ENCODE peak calls at places on chromosomes 13 and 19, in four cellular contexts. D is non-pigmented ciliary epithelial cell, X is A673, O is NCI-H2081. Q is an unnamed sample.

GRCh38 chr13:27854606-27855005 is 62.3 kb downstream of the GSX1 start:
- DNase-seq in X (no peak), O (no peak), D (no peak), Q (no peak)

GRCh38 chr19:38243279-38243673 is 12.9 kb downstream of the PPP1R14A start:
- DNase-seq in D (no peak), O (no peak), X (no peak), Q (no peak)

GRCh38 chr13:111347438-111347837 is 27.0 kb downstream of the TEX29 start:
- DNase-seq in X (no peak), D (no peak), O (no peak), Q (no peak)

GRCh38 chr13:51048166-51048461 is 63.0 kb downstream of the C13orf42 start:
- DNase-seq in O (no peak), D (no peak), X (no peak), Q (no peak)

GRCh38 chr13:46831588-46832194 is 34.7 kb upstream of the ESD start:
- DNase-seq in D (no peak), O (peak; percentile 17), X (peak; percentile 69), Q (peak; percentile 44)

GRCh38 chr19:11550265-11550664 is 8.8 kb downstream of the ELOF1 start:
- DNase-seq in D (no peak), O (no peak), X (no peak), Q (no peak)

GRCh38 chr13:54489359-54489758 is 1460.7 kb downstream of the OLFM4 start:
- DNase-seq in D (no peak), X (no peak), O (no peak), Q (no peak)

GRCh38 chr19:38190061-38190460 is 34.0 kb downstream of the DPF1 start:
- DNase-seq in X (no peak), O (no peak), D (no peak), Q (no peak)

GRCh38 chr13:43878897-43879322 is 630 bp downstream of the CCDC122 start:
- DNase-seq in X (no peak), O (no peak), D (no peak), Q (peak; percentile 65)

GRCh38 chr13:41900918-41901317 is 60.0 kb downstream of the VWA8 start:
- DNase-seq in O (no peak), X (no peak), D (no peak), Q (no peak)

GRCh38 chr13:113916330-113916815 is 52.5 kb upstream of the GAS6 start:
- DNase-seq in X (no peak), D (no peak), O (no peak), Q (no peak)

GRCh38 chr19:53308339-53308811 is 25.2 kb upstream of the ZNF845 start:
- DNase-seq in X (peak; percentile 52), O (no peak), D (no peak), Q (peak; percentile 60)

GRCh38 chr13:70090036-70090723 is 17.4 kb upstream of the ATXN8OS start:
- DNase-seq in O (no peak), X (no peak), D (no peak), Q (no peak)

GRCh38 chr13:49560270-49561063 is 24.9 kb downstream of the RCBTB1 start:
- DNase-seq in D (no peak), X (peak; percentile 14), O (peak; percentile 5), Q (peak; percentile 32)

GRCh38 chr19:42323852-42324654 is 1.4 kb upstream of the MEGF8 start:
- DNase-seq in D (no peak), O (no peak), X (peak; percentile 37), Q (no peak)

GRCh38 chr19:43437712-43438111 is 23.0 kb downstream of the TEX101 start:
- DNase-seq in X (no peak), D (no peak), O (no peak), Q (no peak)

GRCh38 chr13:64471916-64472315 is 2758.2 kb downstream of the PCDH9 start:
- DNase-seq in O (peak; percentile 14), D (no peak), X (peak; percentile 75), Q (peak; percentile 78)

GRCh38 chr19:13022859-13023636 is 27.8 kb downstream of the NFIX start:
- DNase-seq in O (no peak), D (peak; percentile 70), X (peak; percentile 94), Q (peak; percentile 91)

GRCh38 chr19:17500447-17501198 is 10.8 kb upstream of the PGLS start:
- DNase-seq in X (no peak), O (no peak), D (no peak), Q (no peak)

GRCh38 chr19:4277051-4277700 is 1.9 kb upstream of the SHD start:
- DNase-seq in O (no peak), X (peak; percentile 40), D (no peak), Q (peak; percentile 68)

GRCh38 chr13:113171250-113172125 is 13.0 kb downstream of the PROZ start:
- DNase-seq in O (no peak), X (no peak), D (no peak), Q (no peak)

GRCh38 chr13:96958286-96958891 is 35.9 kb downstream of the OXGR1 start:
- DNase-seq in X (peak; percentile 59), D (no peak), O (peak; percentile 8), Q (peak; percentile 64)

GRCh38 chr19:4260605-4261191 is 13.8 kb downstream of the YJU2 start:
- DNase-seq in X (no peak), D (no peak), O (no peak), Q (no peak)

GRCh38 chr19:33350538-33351309 is 22.8 kb upstream of the CEBPG start:
- DNase-seq in X (no peak), O (no peak), D (no peak), Q (no peak)

GRCh38 chr19:46350758-46351159 is 3.9 kb downstream of the PPP5C start:
- DNase-seq in X (no peak), O (no peak), D (no peak), Q (no peak)

GRCh38 chr19:15913384-15913783 is 15.5 kb upstream of the CYP4F2 start:
- DNase-seq in X (no peak), O (no peak), D (no peak), Q (no peak)

GRCh38 chr19:6087074-6087506 is 23.2 kb downstream of the RFX2 start:
- DNase-seq in O (peak; percentile 46), D (no peak), X (no peak), Q (peak; percentile 99)

GRCh38 chr13:52599037-52599852 is 43.0 kb upstream of the HNRNPA1L2 start:
- DNase-seq in D (peak; percentile 38), X (no peak), O (no peak), Q (peak; percentile 44)

GRCh38 chr13:42754801-42755513 is 26.4 kb upstream of the FAM216B start:
- DNase-seq in X (no peak), O (no peak), D (no peak), Q (no peak)

GRCh38 chr13:113726961-113727411 is 32.0 kb upstream of the TMEM255B start:
- DNase-seq in D (no peak), X (no peak), O (no peak), Q (peak; percentile 40)

GRCh38 chr19:2016041-2016807 is 710 bp upstream of the BTBD2 start:
- DNase-seq in D (no peak), X (peak; percentile 85), O (peak; percentile 75), Q (peak; percentile 91)

GRCh38 chr19:31408460-31409124 is 59.4 kb upstream of the TSHZ3 start:
- DNase-seq in O (no peak), X (peak; percentile 93), D (peak; percentile 82), Q (no peak)

GRCh38 chr19:42003506-42004294 is 9.7 kb upstream of the ATP1A3 start:
- DNase-seq in X (no peak), O (no peak), D (no peak), Q (no peak)

Q was measured in NCI-H69.